ENCODE peak calls at places on chromosome X, in eight cellular contexts. X is GM12865, Z is IMR-90, M is cardiac fibroblast, B is body of pancreas, S is HCT116, T is heart right ventricle, P is GM23338. I is an unnamed sample.

GRCh38 chrX:108306086-108306485 is 132.1 kb downstream of the COL4A6 start:
- DNase-seq in X (no peak), Z (no peak), M (peak), B (no peak), S (no peak), T (no peak), P (no peak), I (no peak)

GRCh38 chrX:25524150-25524549 is 508.4 kb upstream of the ARX start:
- DNase-seq in X (no peak), Z (peak), M (peak), B (peak), S (no peak), T (no peak), P (no peak), I (no peak)

GRCh38 chrX:36787787-36788186 is 220.4 kb upstream of the FAM47C start:
- DNase-seq in X (no peak), Z (no peak), M (no peak), B (no peak), S (no peak), T (no peak), P (no peak), I (no peak)

GRCh38 chrX:118976599-118977340 is 2.4 kb downstream of the LONRF3 start:
- DNase-seq in X (peak), Z (no peak), M (peak), B (peak), S (no peak), T (peak), P (no peak), I (peak)

GRCh38 chrX:153438522-153438921 is 7.3 kb downstream of the TREX2 start:
- DNase-seq in X (peak), Z (peak), M (peak), B (peak), S (no peak), T (no peak), P (no peak), I (no peak)

GRCh38 chrX:118698516-118699247 is 28.7 kb upstream of the IL13RA1 start:
- DNase-seq in X (no peak), Z (peak), M (peak), B (peak), S (no peak), T (no peak), P (no peak), I (no peak)

GRCh38 chrX:103718120-103718519 is 7.4 kb downstream of the TMEM31 start:
- DNase-seq in X (no peak), Z (no peak), M (no peak), B (no peak), S (no peak), T (no peak), P (no peak), I (no peak)

GRCh38 chrX:6678313-6678712 is 143.4 kb upstream of the VCX3A start:
- DNase-seq in X (no peak), Z (no peak), M (no peak), B (peak), S (no peak), T (no peak), P (no peak), I (no peak)

GRCh38 chrX:31652651-31653050 is 580.8 kb upstream of the FTHL17 start:
- DNase-seq in X (no peak), Z (no peak), M (no peak), B (no peak), S (no peak), T (no peak), P (no peak), I (no peak)

GRCh38 chrX:130575831-130576404 is 174.1 kb downstream of the RBMX2 start:
- DNase-seq in X (peak), Z (peak), M (peak), B (peak), S (peak), T (peak), P (peak), I (no peak)

GRCh38 chrX:64202808-64203320 is 2.6 kb downstream of the AMER1 start:
- DNase-seq in X (no peak), Z (peak), M (no peak), B (no peak), S (no peak), T (no peak), P (no peak), I (no peak)

GRCh38 chrX:103464774-103465117 is 54.5 kb downstream of the RAB40A start:
- DNase-seq in X (peak), Z (peak), M (peak), B (peak), S (peak), T (peak), P (peak), I (peak)

GRCh38 chrX:4240541-4241194 is 527.2 kb upstream of the PRKX start:
- DNase-seq in X (peak), Z (no peak), M (peak), B (no peak), S (no peak), T (no peak), P (no peak), I (no peak)

GRCh38 chrX:144810539-144810938 is 436.8 kb upstream of the SPANXN1 start:
- DNase-seq in X (no peak), Z (no peak), M (no peak), B (no peak), S (no peak), T (no peak), P (no peak), I (no peak)

GRCh38 chrX:48711929-48712505 is 15.5 kb downstream of the SUV39H1 start:
- DNase-seq in X (no peak), Z (no peak), M (no peak), B (no peak), S (no peak), T (no peak), P (no peak), I (no peak)

GRCh38 chrX:349196-349595 is 30.6 kb upstream of the GTPBP6 start:
- DNase-seq in X (no peak), Z (no peak), M (no peak), B (no peak), S (no peak), T (no peak), P (no peak), I (no peak)

GRCh38 chrX:68672581-68673318 is 25.3 kb downstream of the STARD8 start:
- DNase-seq in X (no peak), Z (no peak), M (no peak), B (no peak), S (no peak), T (peak), P (no peak), I (no peak)

GRCh38 chrX:140141444-140142029 is 176.2 kb upstream of the CXorf66 start:
- DNase-seq in X (peak), Z (peak), M (peak), B (peak), S (peak), T (no peak), P (peak), I (no peak)

GRCh38 chrX:30935985-30936384 is 46.9 kb upstream of the TAB3 start:
- DNase-seq in X (peak), Z (peak), M (peak), B (peak), S (peak), T (no peak), P (peak), I (no peak)

GRCh38 chrX:129043138-129043537 is 480.2 kb downstream of the SMARCA1 start:
- DNase-seq in X (no peak), Z (no peak), M (no peak), B (no peak), S (no peak), T (no peak), P (no peak), I (no peak)

GRCh38 chrX:26511621-26512363 is 295.8 kb downstream of the MAGEB5 start:
- DNase-seq in X (no peak), Z (no peak), M (peak), B (no peak), S (no peak), T (no peak), P (no peak), I (no peak)

GRCh38 chrX:40755291-40756249 is 20.2 kb upstream of the MED14 start:
- DNase-seq in X (no peak), Z (peak), M (no peak), B (peak), S (no peak), T (peak), P (no peak), I (no peak)

GRCh38 chrX:110162867-110163266 is 155.0 kb downstream of the AMMECR1 start:
- DNase-seq in X (no peak), Z (no peak), M (no peak), B (no peak), S (no peak), T (no peak), P (no peak), I (no peak)

GRCh38 chrX:10278716-10279115 is 121.9 kb downstream of the CLCN4 start:
- DNase-seq in X (no peak), Z (no peak), M (no peak), B (no peak), S (no peak), T (no peak), P (no peak), I (no peak)

GRCh38 chrX:69387559-69388487 is 116.3 kb upstream of the NALF2 start:
- DNase-seq in X (peak), Z (peak), M (peak), B (peak), S (peak), T (peak), P (peak), I (peak)

GRCh38 chrX:16459008-16459407 is 190.9 kb upstream of the S100G start:
- DNase-seq in X (no peak), Z (peak), M (no peak), B (no peak), S (no peak), T (no peak), P (no peak), I (no peak)

GRCh38 chrX:16819634-16820033 is 33.4 kb downstream of the TXLNG start:
- DNase-seq in X (no peak), Z (no peak), M (no peak), B (no peak), S (no peak), T (no peak), P (no peak), I (no peak)

GRCh38 chrX:72120798-72121197 is 10.9 kb downstream of the RTL5 start:
- DNase-seq in X (no peak), Z (no peak), M (no peak), B (no peak), S (no peak), T (no peak), P (no peak), I (no peak)

GRCh38 chrX:65451663-65452062 is 82.9 kb downstream of the LAS1L start:
- DNase-seq in X (peak), Z (peak), M (peak), B (no peak), S (peak), T (no peak), P (peak), I (no peak)

GRCh38 chrX:110338850-110339373 is 19.7 kb upstream of the RTL9 start:
- DNase-seq in X (no peak), Z (no peak), M (no peak), B (no peak), S (no peak), T (no peak), P (no peak), I (no peak)

GRCh38 chrX:72061091-72061490 is 70.6 kb downstream of the RTL5 start:
- DNase-seq in X (no peak), Z (no peak), M (no peak), B (no peak), S (no peak), T (no peak), P (no peak), I (no peak)

GRCh38 chrX:22163306-22163705 is 109.4 kb upstream of the CBLL2 start:
- DNase-seq in X (no peak), Z (no peak), M (no peak), B (no peak), S (no peak), T (no peak), P (no peak), I (no peak)

GRCh38 chrX:68898661-68899060 is 69.8 kb downstream of the EFNB1 start:
- DNase-seq in X (no peak), Z (no peak), M (no peak), B (no peak), S (no peak), T (no peak), P (no peak), I (no peak)

GRCh38 chrX:28498658-28499057 is 88.6 kb upstream of the IL1RAPL1 start:
- DNase-seq in X (no peak), Z (peak), M (peak), B (no peak), S (peak), T (no peak), P (peak), I (no peak)

GRCh38 chrX:42797646-42798045 is 19.7 kb upstream of the PPP1R2C start:
- DNase-seq in X (no peak), Z (no peak), M (peak), B (no peak), S (no peak), T (no peak), P (no peak), I (no peak)

DNA sequence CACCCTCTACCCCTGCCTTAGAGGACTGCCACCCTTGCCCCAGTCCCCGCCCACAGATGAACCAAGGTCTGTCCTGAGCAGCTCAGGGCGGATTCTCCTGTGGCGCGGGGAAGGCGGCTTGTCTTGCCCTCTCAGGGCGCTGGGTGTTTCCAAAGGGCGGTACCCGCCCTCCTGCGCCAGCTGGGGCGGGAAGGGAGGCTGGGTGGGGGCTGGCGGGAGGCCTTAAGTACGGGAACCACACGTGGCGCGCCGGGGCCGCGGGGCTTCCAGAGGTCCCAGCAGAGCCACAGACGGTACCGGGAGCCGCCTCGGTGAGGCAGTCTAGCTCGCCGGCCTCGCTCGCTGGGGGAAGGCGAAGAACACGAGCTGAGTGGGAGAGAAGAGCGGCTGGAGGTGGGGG is 361.1 kb downstream of the MID1IP1 start:
- DNase-seq in X (peak), Z (no peak), M (no peak), B (no peak), S (no peak), T (no peak), P (peak), I (no peak)
- TF ChIP-seq CTCF in X (peak), Z (no peak), M (no peak), B (no peak), S (no peak), T (no peak), P (peak), I (no peak)

GRCh38 chrX:45553417-45553816 is 352.7 kb upstream of the DIPK2B start:
- DNase-seq in X (no peak), Z (no peak), M (no peak), B (no peak), S (no peak), T (no peak), P (no peak), I (no peak)

DNA sequence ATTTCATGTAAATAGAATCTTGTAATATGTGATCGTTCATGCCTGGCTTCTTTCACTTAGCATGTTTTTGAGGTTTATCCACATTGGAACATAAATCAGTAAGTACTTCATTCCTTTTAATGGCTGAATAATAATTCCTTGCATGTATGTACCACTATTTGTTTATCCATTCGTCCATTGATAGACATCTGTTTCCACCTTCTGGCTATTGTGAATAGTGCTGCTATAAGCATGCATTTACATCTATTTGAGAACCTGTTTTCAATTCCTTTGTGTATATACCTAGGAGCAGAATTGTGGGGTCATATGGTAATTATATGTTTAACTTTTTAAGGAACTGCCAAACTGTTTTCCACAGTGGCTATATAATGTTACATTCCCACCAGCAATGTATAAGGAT is 356.7 kb upstream of the DIPK2B start:
- DNase-seq in X (no peak), Z (peak), M (peak), B (no peak), S (no peak), T (no peak), P (no peak), I (no peak)
- TF ChIP-seq CTCF in X (no peak), Z (no peak), M (no peak), B (no peak), S (no peak), T (no peak), P (no peak), I (no peak)

GRCh38 chrX:38260231-38260630 is 39.6 kb upstream of the SRPX start:
- DNase-seq in X (peak), Z (peak), M (peak), B (peak), S (peak), T (no peak), P (peak), I (no peak)
- TF ChIP-seq CTCF in X (peak), Z (peak), M (peak), B (peak), S (peak), T (no peak), P (peak), I (no peak)

DNA sequence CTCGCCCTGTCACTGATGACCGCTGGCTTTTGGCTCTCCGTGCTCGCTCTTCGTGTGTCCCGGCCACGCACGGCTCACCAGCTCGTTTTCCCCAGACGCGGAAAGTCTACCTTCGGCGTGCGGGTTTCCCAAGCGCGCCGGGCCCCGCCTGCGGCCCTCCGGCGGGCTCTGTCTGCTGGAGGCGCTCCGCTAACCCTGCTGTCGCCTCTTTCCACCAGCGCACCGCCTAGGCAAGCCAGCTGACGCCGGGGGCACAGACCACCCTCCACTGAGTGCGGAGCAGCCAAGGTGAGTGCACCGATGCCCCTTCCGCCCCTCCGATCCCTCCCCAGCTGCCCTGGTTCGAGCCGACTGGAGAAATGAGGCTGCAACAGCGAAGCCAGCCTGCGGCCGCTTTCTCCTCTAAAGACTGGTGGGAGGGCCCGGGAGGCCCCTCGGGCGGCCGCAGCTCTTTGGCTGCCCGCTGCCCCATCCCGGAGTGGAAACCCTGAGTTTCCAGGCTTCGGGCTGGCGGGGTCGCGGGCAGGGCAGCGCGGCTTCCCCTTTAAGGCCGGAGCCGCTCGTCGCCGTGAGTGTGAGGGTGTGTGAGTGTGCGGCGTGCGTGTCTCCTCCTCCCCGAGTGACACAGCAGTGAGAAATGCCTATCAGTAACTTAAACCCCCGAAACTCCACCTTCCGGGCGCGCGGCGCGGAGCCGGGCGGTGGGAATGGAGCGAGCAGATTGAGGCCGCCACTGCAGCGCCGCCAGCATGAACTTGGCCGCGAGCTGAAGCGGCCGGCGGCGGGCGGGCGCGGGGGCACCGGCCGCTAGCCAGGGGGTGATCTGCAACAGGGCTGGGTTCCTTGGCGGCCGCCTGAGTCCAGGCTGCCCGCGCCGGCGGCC is at the start of gene MAMLD1:
- DNase-seq in X (peak), Z (peak), M (peak), B (peak), S (peak), T (peak), P (peak), I (peak)
- TF ChIP-seq CTCF in X (no peak), Z (peak), M (peak), B (no peak), S (no peak), T (no peak), P (no peak), I (no peak)

DNA sequence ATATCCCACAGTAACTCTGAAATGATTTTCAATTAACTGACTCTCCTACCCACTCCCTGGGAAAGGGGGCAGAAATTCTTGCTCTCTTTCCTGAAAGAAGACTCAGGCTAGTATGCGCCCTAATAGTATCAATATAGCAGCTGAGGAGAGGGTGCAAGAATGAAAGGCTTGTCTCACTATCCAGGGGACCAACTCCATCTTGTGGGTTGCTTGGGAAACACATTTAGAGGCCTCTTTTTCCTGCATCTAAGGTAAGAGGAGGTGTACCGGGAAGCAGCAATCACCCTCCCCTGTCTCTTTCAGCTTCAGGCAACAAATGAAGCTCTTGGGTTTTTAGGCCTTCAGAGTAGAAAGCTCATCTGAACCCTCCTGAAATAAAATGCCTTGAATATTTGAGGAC is 11.3 kb downstream of the TMEM255A start:
- DNase-seq in X (no peak), Z (no peak), M (no peak), B (no peak), S (no peak), T (no peak), P (peak), I (no peak)
- TF ChIP-seq CTCF in X (no peak), Z (no peak), M (no peak), B (no peak), S (peak), T (no peak), P (peak), I (no peak)

GRCh38 chrX:120512222-120512621 is 43.1 kb upstream of the LAMP2 start:
- DNase-seq in X (no peak), Z (no peak), M (no peak), B (no peak), S (no peak), T (no peak), P (no peak), I (no peak)
- TF ChIP-seq CTCF in X (no peak), Z (no peak), M (no peak), B (no peak), S (no peak), T (no peak), P (no peak), I (no peak)

DNA sequence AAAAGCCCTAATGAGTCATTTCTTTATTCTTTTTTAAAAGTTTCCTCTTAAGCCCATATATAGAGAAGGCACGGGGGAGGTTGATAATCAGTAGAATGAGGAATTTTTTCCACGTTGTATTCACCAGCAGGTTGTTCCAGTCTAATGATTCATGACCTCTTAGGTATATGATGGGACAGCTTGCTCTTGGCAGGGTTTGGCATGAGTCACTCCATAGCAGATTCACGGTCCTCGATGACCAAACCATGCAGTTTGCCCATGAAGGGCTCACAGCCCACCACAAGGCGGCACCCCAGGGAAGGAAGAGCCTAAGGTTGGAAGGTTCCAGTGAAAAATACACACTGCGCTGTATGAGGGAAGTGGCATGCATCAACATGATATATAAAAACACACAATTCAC is 623.8 kb upstream of the DIPK2B start:
- DNase-seq in X (peak), Z (peak), M (peak), B (peak), S (peak), T (no peak), P (peak), I (no peak)
- TF ChIP-seq CTCF in X (peak), Z (peak), M (peak), B (no peak), S (peak), T (no peak), P (peak), I (no peak)

I was measured in mesothelial cell of epicardium.